ENCODE peak calls at places on chromosomes 6 and 20, in five cellular contexts. R is epithelial cell of proximal tubule, O is NB4, T is prostate gland, N is dorsolateral prefrontal cortex. F is an unnamed sample.

GRCh38 chr6:18261877-18262276 is 2.5 kb downstream of the DEK start:
- DNase-seq in N (no peak), O (no peak), R (no peak), T (no peak), F (no peak)

GRCh38 chr6:150058231-150058792 is 10.6 kb downstream of the ULBP3 start:
- DNase-seq in R (no peak), O (no peak), T (no peak), N (no peak), F (no peak)

GRCh38 chr6:13398421-13398994 is 70.2 kb upstream of the TBC1D7 start:
- DNase-seq in R (no peak), T (no peak), O (no peak), N (no peak), F (no peak)

GRCh38 chr6:112036088-112036637 is 17.7 kb upstream of the CCN6 start:
- DNase-seq in N (no peak), O (no peak), T (no peak), R (no peak), F (no peak)

GRCh38 chr20:58905236-58905635 is 52.7 kb downstream of the GNAS start:
- DNase-seq in N (no peak), O (no peak), R (no peak), T (no peak), F (no peak)

GRCh38 chr6:167550936-167551633 is 226.2 kb downstream of the TTLL2 start:
- DNase-seq in R (no peak), O (no peak), T (peak; percentile 73), N (no peak), F (no peak)

GRCh38 chr6:99189823-99190721 is 159.4 kb downstream of the FAXC start:
- DNase-seq in O (no peak), N (no peak), T (no peak), R (no peak), F (no peak)

GRCh38 chr6:157096105-157096504 is 227.2 kb downstream of the TMEM242 start:
- DNase-seq in O (no peak), N (no peak), T (no peak), R (no peak), F (no peak)

GRCh38 chr20:15446373-15446772 is 1109.0 kb upstream of the FLRT3 start:
- DNase-seq in T (peak; percentile 25), N (no peak), R (peak; percentile 56), O (no peak), F (peak; percentile 4)

GRCh38 chr20:17873410-17874270 is 95.0 kb downstream of the SNX5 start:
- DNase-seq in T (peak; percentile 92), O (no peak), R (peak; percentile 22), N (no peak), F (peak; percentile 95)

GRCh38 chr6:45265246-45265645 is 62.9 kb upstream of the RUNX2 start:
- DNase-seq in R (no peak), T (no peak), N (no peak), O (no peak), F (peak; percentile 12)

GRCh38 chr6:42255050-42255449 is 37.4 kb upstream of the MRPS10 start:
- DNase-seq in N (no peak), O (no peak), R (no peak), T (no peak), F (no peak)

GRCh38 chr6:130019796-130020105 is 1.4 kb downstream of the L3MBTL3 start:
- DNase-seq in N (no peak), T (no peak), R (no peak), O (no peak), F (no peak)

GRCh38 chr20:34011275-34011674 is 17.6 kb downstream of the RALY start:
- DNase-seq in R (no peak), O (no peak), T (no peak), N (no peak), F (no peak)

GRCh38 chr20:51715028-51715872 is 52.9 kb downstream of the ATP9A start:
- DNase-seq in N (no peak), O (no peak), R (no peak), T (no peak), F (no peak)

GRCh38 chr6:111480988-111481830 is 1.8 kb downstream of the REV3L start:
- DNase-seq in N (no peak), O (no peak), R (no peak), T (no peak), F (no peak)

GRCh38 chr6:168293641-168294530 is 25.7 kb downstream of the DACT2 start:
- DNase-seq in N (peak; percentile 17), T (no peak), O (no peak), R (no peak), F (no peak)

GRCh38 chr20:44023515-44024371 is 109.1 kb downstream of the TOX2 start:
- DNase-seq in N (no peak), T (no peak), R (no peak), O (no peak), F (no peak)

GRCh38 chr6:153013438-153013837 is 10.9 kb upstream of the MTRF1L start:
- DNase-seq in R (no peak), T (no peak), N (no peak), O (no peak), F (no peak)

GRCh38 chr6:108689279-108690161 is 128.8 kb downstream of the FOXO3 start:
- DNase-seq in T (peak; percentile 85), R (peak; percentile 96), N (no peak), O (peak; percentile 94), F (peak; percentile 80)

GRCh38 chr6:34226066-34226465 is 10.6 kb upstream of the HMGA1 start:
- DNase-seq in N (no peak), R (no peak), O (no peak), T (no peak), F (no peak)

GRCh38 chr6:34223964-34224940 is 12.4 kb upstream of the HMGA1 start:
- DNase-seq in N (peak; percentile 87), T (peak; percentile 92), R (peak; percentile 73), O (peak; percentile 96), F (peak; percentile 81)

GRCh38 chr6:34225551-34225950 is 11.1 kb upstream of the HMGA1 start:
- DNase-seq in O (no peak), T (no peak), R (no peak), N (no peak), F (no peak)

GRCh38 chr6:34227656-34228421 is 8.8 kb upstream of the HMGA1 start:
- DNase-seq in N (no peak), O (peak; percentile 22), R (peak; percentile 83), T (no peak), F (no peak)

GRCh38 chr6:34226731-34227586 is 9.7 kb upstream of the HMGA1 start:
- DNase-seq in R (no peak), N (no peak), O (peak; percentile 81), T (no peak), F (no peak)
- H3K4me3 ChIP-seq in R (no peak overlapping the region), N (no peak overlapping the region), O (no peak overlapping the region), T (no peak overlapping the region), F (no peak overlapping the region)

GRCh38 chr6:36422714-36423100 is 19.9 kb downstream of the PXT1 start:
- DNase-seq in N (no peak), O (peak; percentile 20), R (no peak), T (no peak), F (no peak)
- H3K4me3 ChIP-seq in N (peak overlapping the region; percentile 65), O (peak overlapping the region; percentile 54), R (peak overlapping the region; percentile 73), T (peak overlapping the region; percentile 51), F (peak overlapping the region; percentile 53)

DNA sequence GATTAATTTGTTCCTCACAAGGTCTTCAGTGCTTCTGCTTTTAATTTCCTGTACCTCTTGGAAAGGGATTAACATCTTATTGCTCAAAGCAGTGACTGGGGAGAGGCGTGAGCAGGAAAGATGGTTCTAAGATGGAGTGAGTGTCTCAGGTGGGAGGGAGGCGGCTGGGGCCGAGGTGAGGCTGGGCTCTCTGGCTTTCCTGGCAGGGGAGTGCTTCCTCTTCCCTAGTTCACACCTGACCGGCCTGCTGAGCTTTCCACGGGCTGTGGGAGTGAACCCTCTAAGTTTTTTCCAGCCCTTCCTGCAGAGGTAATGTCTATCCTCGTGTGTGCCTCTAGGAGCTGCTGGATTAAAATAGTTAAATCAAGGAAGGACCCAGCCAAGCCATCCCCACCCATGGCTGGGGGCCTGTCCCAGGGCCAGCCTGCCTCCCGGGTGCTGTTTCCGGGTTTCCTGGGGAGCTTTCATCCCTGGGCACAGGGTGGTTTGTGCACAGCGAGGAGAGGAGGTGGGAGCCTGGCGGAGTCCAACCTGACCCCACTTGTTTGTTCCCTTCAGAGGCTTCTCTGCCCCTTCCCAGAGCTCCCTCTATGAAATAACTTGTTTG is 179.1 kb downstream of the TFAP2C start:
- DNase-seq in N (no peak), T (no peak), O (no peak), R (no peak), F (no peak)
- H3K4me3 ChIP-seq in N (no peak overlapping the region), T (no peak overlapping the region), O (no peak overlapping the region), R (no peak overlapping the region), F (no peak overlapping the region)

GRCh38 chr6:1391692-1392309 is 2.4 kb downstream of the FOXF2 start:
- DNase-seq in O (no peak), T (no peak), R (no peak), N (no peak), F (no peak)

GRCh38 chr6:1389791-1390070 is 355 bp downstream of the FOXF2 start:
- DNase-seq in R (no peak), T (no peak), N (no peak), O (no peak), F (no peak)

GRCh38 chr6:1388927-1389790 is at the start of gene FOXF2:
- DNase-seq in T (no peak), O (peak; percentile 68), N (no peak), R (no peak), F (no peak)

GRCh38 chr6:1390805-1391511 is 1.6 kb downstream of the FOXF2 start:
- DNase-seq in N (no peak), O (no peak), T (no peak), R (no peak), F (peak; percentile 19)

GRCh38 chr6:1390071-1390804 is 862 bp downstream of the FOXF2 start:
- DNase-seq in T (peak; percentile 14), R (no peak), O (peak; percentile 79), N (no peak), F (peak; percentile 22)
- H3K4me3 ChIP-seq in T (peak overlapping the region; percentile 40), R (no peak overlapping the region), O (no peak overlapping the region), N (peak overlapping the region; percentile 40), F (peak overlapping the region; percentile 53)

DNA sequence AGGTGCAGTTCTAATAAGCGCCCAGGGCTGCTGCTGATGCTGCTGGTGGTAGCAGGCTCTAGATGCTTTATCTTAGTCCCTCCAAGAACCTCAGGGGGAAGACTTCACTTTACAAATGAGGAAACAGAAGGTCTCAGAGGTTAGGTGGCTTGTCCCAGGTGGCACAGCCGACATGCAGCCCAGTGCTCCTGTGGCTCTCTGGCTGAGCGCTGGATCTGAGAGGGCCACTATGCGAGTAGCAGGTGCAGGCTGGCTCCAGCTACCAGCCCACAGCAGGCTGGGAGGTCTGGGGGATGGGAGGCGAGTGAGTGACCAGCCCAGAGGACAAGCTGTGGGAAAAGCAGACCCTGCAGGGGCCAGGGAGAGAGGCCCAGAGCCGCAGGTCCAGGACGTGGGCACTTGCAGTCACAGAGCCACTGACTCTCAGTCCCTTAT is 90.9 kb downstream of the PRND start:
- DNase-seq in O (peak; percentile 69), R (no peak), N (no peak), T (no peak), F (no peak)
- H3K4me3 ChIP-seq in O (peak overlapping the region; percentile 7), R (no peak overlapping the region), N (no peak overlapping the region), T (no peak overlapping the region), F (no peak overlapping the region)